ENCODE peak calls at places on chromosomes 7 and 10, in five cellular contexts. Q, W, U, K and D are unnamed samples.

GRCh38 chr10:68135922-68136718 is 26.8 kb downstream of the MYPN start:
- DNase-seq in Q (peak), W (peak), U (peak), K (peak), D (no peak)

GRCh38 chr10:75683158-75683557 is 251.7 kb downstream of the LRMDA start:
- DNase-seq in Q (no peak), W (no peak), U (no peak), K (peak), D (no peak)

GRCh38 chr10:78599122-78599853 is 469.5 kb upstream of the ZMIZ1 start:
- DNase-seq in Q (no peak), W (no peak), U (no peak), K (no peak), D (no peak)

GRCh38 chr7:85695041-85695990 is 508.5 kb upstream of the SEMA3D start:
- DNase-seq in Q (no peak), W (no peak), U (no peak), K (peak), D (no peak)

GRCh38 chr10:21247592-21247991 is 277.9 kb downstream of the SKIDA1 start:
- DNase-seq in Q (no peak), W (no peak), U (no peak), K (no peak), D (no peak)

GRCh38 chr7:44172803-44173424 is 16.3 kb downstream of the GCK start:
- DNase-seq in Q (no peak), W (no peak), U (no peak), K (no peak), D (no peak)

GRCh38 chr10:5588603-5589002 is 63.8 kb downstream of the CALML3 start:
- DNase-seq in Q (no peak), W (no peak), U (no peak), K (no peak), D (no peak)

GRCh38 chr7:140653319-140654108 is 12.9 kb upstream of the DENND2A start:
- DNase-seq in Q (peak), W (peak), U (peak), K (peak), D (no peak)

GRCh38 chr7:10974717-10975032 is 1.0 kb downstream of the PHF14 start:
- DNase-seq in Q (no peak), W (no peak), U (no peak), K (no peak), D (no peak)

GRCh38 chr7:101018271-101019167 is 1.4 kb upstream of the MUC17 start:
- DNase-seq in Q (no peak), W (no peak), U (no peak), K (no peak), D (no peak)

GRCh38 chr10:6689036-6689435 is 109.0 kb upstream of the PRKCQ start:
- DNase-seq in Q (no peak), W (no peak), U (no peak), K (no peak), D (no peak)

GRCh38 chr10:4051011-4051407 is 266.0 kb upstream of the KLF6 start:
- DNase-seq in Q (peak), W (peak), U (no peak), K (peak), D (no peak)

GRCh38 chr10:124739996-124740373 is 4.2 kb downstream of the FAM53B start:
- DNase-seq in Q (no peak), W (no peak), U (no peak), K (peak), D (no peak)

GRCh38 chr7:31114593-31115343 is 62.7 kb downstream of the ADCYAP1R1 start:
- DNase-seq in Q (peak), W (no peak), U (peak), K (peak), D (no peak)

GRCh38 chr7:73761854-73762658 is 8.0 kb downstream of the CLDN3 start:
- DNase-seq in Q (no peak), W (no peak), U (no peak), K (no peak), D (no peak)

GRCh38 chr7:92880212-92881090 is 44.1 kb upstream of the CDK6 start:
- DNase-seq in Q (peak), W (no peak), U (no peak), K (peak), D (no peak)

GRCh38 chr7:64559206-64559605 is 3.7 kb downstream of the ZNF680 start:
- DNase-seq in Q (no peak), W (no peak), U (no peak), K (peak), D (no peak)

GRCh38 chr10:114879541-114880158 is 58.1 kb downstream of the FHIP2A start:
- DNase-seq in Q (peak), W (no peak), U (no peak), K (peak), D (no peak)

GRCh38 chr10:49837685-49838084 is 75.6 kb upstream of the OGDHL start:
- DNase-seq in Q (no peak), W (no peak), U (no peak), K (no peak), D (no peak)